ENCODE peak calls at places on chromosome 4, in ten cellular contexts. One of them, this sample, is unnamed.
A peak's percentile ranks its signal among the peaks of the same experiment; 100 is the strongest.

GRCh38 chr4:1752284-1753041 is 31.1 kb downstream of the TACC3 start:
- DNase-seq in kidney epithelial cell: no peak
- DNase-seq in stromal cell of bone marrow: peak; percentile 3
- DNase-seq in DMS79: peak; percentile 19
- DNase-seq in SW480: no peak
- DNase-seq in activated T-cell treated with anti-CD3 and anti-CD28 coated beads for 1 hour: no peak
- DNase-seq in K562: peak; percentile 59
- DNase-seq in GM10248: no peak
- DNase-seq in brain microvascular endothelial cell: no peak
- DNase-seq in hypothalamus: no peak
- DNase-seq in this sample: no peak

GRCh38 chr4:67198757-67199156 is 346.5 kb downstream of the CENPC start:
- DNase-seq in kidney epithelial cell: peak; percentile 18
- DNase-seq in stromal cell of bone marrow: no peak
- DNase-seq in DMS79: no peak
- DNase-seq in SW480: peak; percentile 28
- DNase-seq in activated T-cell treated with anti-CD3 and anti-CD28 coated beads for 1 hour: no peak
- DNase-seq in K562: no peak
- DNase-seq in GM10248: peak; percentile 4
- DNase-seq in brain microvascular endothelial cell: peak; percentile 35
- DNase-seq in hypothalamus: no peak
- DNase-seq in this sample: peak; percentile 21

GRCh38 chr4:3414421-3415279 is 27.1 kb upstream of the HGFAC start:
- DNase-seq in kidney epithelial cell: no peak
- DNase-seq in stromal cell of bone marrow: no peak
- DNase-seq in DMS79: peak; percentile 21
- DNase-seq in SW480: no peak
- DNase-seq in activated T-cell treated with anti-CD3 and anti-CD28 coated beads for 1 hour: no peak
- DNase-seq in K562: no peak
- DNase-seq in GM10248: no peak
- DNase-seq in brain microvascular endothelial cell: no peak
- DNase-seq in hypothalamus: no peak
- DNase-seq in this sample: no peak

GRCh38 chr4:94472056-94472826 is 20.5 kb downstream of the PDLIM5 start:
- DNase-seq in kidney epithelial cell: no peak
- DNase-seq in stromal cell of bone marrow: peak; percentile 66
- DNase-seq in DMS79: no peak
- DNase-seq in SW480: no peak
- DNase-seq in activated T-cell treated with anti-CD3 and anti-CD28 coated beads for 1 hour: no peak
- DNase-seq in K562: no peak
- DNase-seq in GM10248: no peak
- DNase-seq in brain microvascular endothelial cell: no peak
- DNase-seq in hypothalamus: no peak
- DNase-seq in this sample: peak; percentile 11

GRCh38 chr4:132910226-132910748 is 238.8 kb upstream of the PCDH10 start:
- DNase-seq in kidney epithelial cell: no peak
- DNase-seq in stromal cell of bone marrow: no peak
- DNase-seq in DMS79: no peak
- DNase-seq in SW480: no peak
- DNase-seq in activated T-cell treated with anti-CD3 and anti-CD28 coated beads for 1 hour: no peak
- DNase-seq in K562: no peak
- DNase-seq in GM10248: no peak
- DNase-seq in brain microvascular endothelial cell: no peak
- DNase-seq in hypothalamus: no peak
- DNase-seq in this sample: no peak

GRCh38 chr4:184102488-184102887 is 115.2 kb downstream of the ENPP6 start:
- DNase-seq in kidney epithelial cell: no peak
- DNase-seq in stromal cell of bone marrow: no peak
- DNase-seq in DMS79: no peak
- DNase-seq in SW480: no peak
- DNase-seq in activated T-cell treated with anti-CD3 and anti-CD28 coated beads for 1 hour: no peak
- DNase-seq in K562: no peak
- DNase-seq in GM10248: no peak
- DNase-seq in brain microvascular endothelial cell: no peak
- DNase-seq in hypothalamus: no peak
- DNase-seq in this sample: no peak

GRCh38 chr4:113901994-113902787 is 77.3 kb downstream of the ARSJ start:
- DNase-seq in kidney epithelial cell: peak; percentile 23
- DNase-seq in stromal cell of bone marrow: no peak
- DNase-seq in DMS79: no peak
- DNase-seq in SW480: peak; percentile 12
- DNase-seq in activated T-cell treated with anti-CD3 and anti-CD28 coated beads for 1 hour: peak; percentile 53
- DNase-seq in K562: no peak
- DNase-seq in GM10248: peak; percentile 23
- DNase-seq in brain microvascular endothelial cell: no peak
- DNase-seq in hypothalamus: no peak
- DNase-seq in this sample: no peak

GRCh38 chr4:176778491-176778890 is 14.2 kb downstream of the VEGFC start:
- DNase-seq in kidney epithelial cell: no peak
- DNase-seq in stromal cell of bone marrow: no peak
- DNase-seq in DMS79: no peak
- DNase-seq in SW480: no peak
- DNase-seq in activated T-cell treated with anti-CD3 and anti-CD28 coated beads for 1 hour: no peak
- DNase-seq in K562: no peak
- DNase-seq in GM10248: no peak
- DNase-seq in brain microvascular endothelial cell: peak; percentile 83
- DNase-seq in hypothalamus: no peak
- DNase-seq in this sample: no peak

GRCh38 chr4:73599182-73599581 is 21.1 kb downstream of the RASSF6 start:
- DNase-seq in kidney epithelial cell: peak; percentile 76
- DNase-seq in stromal cell of bone marrow: peak; percentile 11
- DNase-seq in DMS79: no peak
- DNase-seq in SW480: peak; percentile 86
- DNase-seq in activated T-cell treated with anti-CD3 and anti-CD28 coated beads for 1 hour: no peak
- DNase-seq in K562: peak; percentile 21
- DNase-seq in GM10248: no peak
- DNase-seq in brain microvascular endothelial cell: peak; percentile 36
- DNase-seq in hypothalamus: no peak
- DNase-seq in this sample: no peak

GRCh38 chr4:129623233-129623632 is 527.3 kb downstream of the C4orf33 start:
- DNase-seq in kidney epithelial cell: no peak
- DNase-seq in stromal cell of bone marrow: no peak
- DNase-seq in DMS79: no peak
- DNase-seq in SW480: peak; percentile 39
- DNase-seq in activated T-cell treated with anti-CD3 and anti-CD28 coated beads for 1 hour: no peak
- DNase-seq in K562: no peak
- DNase-seq in GM10248: no peak
- DNase-seq in brain microvascular endothelial cell: no peak
- DNase-seq in hypothalamus: no peak
- DNase-seq in this sample: no peak

GRCh38 chr4:158578476-158578875 is 56.8 kb downstream of the RXFP1 start:
- DNase-seq in kidney epithelial cell: no peak
- DNase-seq in stromal cell of bone marrow: peak; percentile 38
- DNase-seq in DMS79: no peak
- DNase-seq in SW480: peak; percentile 5
- DNase-seq in activated T-cell treated with anti-CD3 and anti-CD28 coated beads for 1 hour: no peak
- DNase-seq in K562: peak; percentile 12
- DNase-seq in GM10248: no peak
- DNase-seq in brain microvascular endothelial cell: peak; percentile 32
- DNase-seq in hypothalamus: no peak
- DNase-seq in this sample: no peak

GRCh38 chr4:1260418-1261106 is 11.6 kb upstream of the CTBP1 start:
- DNase-seq in kidney epithelial cell: no peak
- DNase-seq in stromal cell of bone marrow: no peak
- DNase-seq in DMS79: no peak
- DNase-seq in SW480: no peak
- DNase-seq in activated T-cell treated with anti-CD3 and anti-CD28 coated beads for 1 hour: no peak
- DNase-seq in K562: no peak
- DNase-seq in GM10248: no peak
- DNase-seq in brain microvascular endothelial cell: no peak
- DNase-seq in hypothalamus: no peak
- DNase-seq in this sample: no peak